ENCODE peak calls at places on chromosome 6, in four cellular contexts. D, Z, T and W are unnamed samples. For H3K4me1 and H3K9me3, the result is how much of the 10 kb centered on the place peaks cover.

GRCh38 chr6:44234101-44235090 is 11.0 kb downstream of the SLC29A1 start:
- DNase-seq in T (peak), D (peak), Z (peak), W (no peak)

GRCh38 chr6:168347615-168348014 is 28.0 kb upstream of the DACT2 start:
- DNase-seq in D (no peak), T (no peak), Z (no peak), W (no peak)

GRCh38 chr6:95551678-95552324 is 25.5 kb upstream of the MANEA start:
- DNase-seq in T (peak), D (no peak), Z (no peak), W (no peak)

GRCh38 chr6:111721677-111722219 is 116.1 kb upstream of the TRAF3IP2 start:
- DNase-seq in T (no peak), Z (no peak), D (no peak), W (peak)

GRCh38 chr6:96089173-96089572 is 73.4 kb downstream of the FUT9 start:
- DNase-seq in Z (no peak), T (no peak), D (no peak), W (no peak)

GRCh38 chr6:134170844-134171243 is 118.4 kb upstream of the SLC2A12 start:
- DNase-seq in T (no peak), Z (no peak), D (peak), W (no peak)

GRCh38 chr6:164107297-164107995 is 692.9 kb downstream of the QKI start:
- DNase-seq in Z (no peak), D (no peak), T (no peak), W (no peak)

GRCh38 chr6:151592449-151593169 is 98.8 kb downstream of the CCDC170 start:
- DNase-seq in T (no peak), D (no peak), Z (no peak), W (no peak)

GRCh38 chr6:89379281-89379680 is 26.8 kb upstream of the UBE2J1 start:
- DNase-seq in T (no peak), Z (no peak), D (no peak), W (no peak)

GRCh38 chr6:24719125-24719931 is at the start of gene C6orf62:
- DNase-seq in Z (no peak), T (no peak), D (peak), W (peak)

GRCh38 chr6:2578729-2579128 is 172.0 kb downstream of the MYLK4 start:
- DNase-seq in D (peak), Z (no peak), T (no peak), W (no peak)

GRCh38 chr6:134883314-134883713 is 66.6 kb downstream of the ALDH8A1 start:
- DNase-seq in Z (no peak), D (no peak), T (no peak), W (no peak)

GRCh38 chr6:7414811-7415210 is 25.2 kb downstream of the RIOK1 start:
- DNase-seq in D (peak), T (no peak), Z (no peak), W (no peak)

GRCh38 chr6:131868836-131869235 is 61.0 kb downstream of the ENPP1 start:
- DNase-seq in T (no peak), Z (no peak), D (no peak), W (no peak)

GRCh38 chr6:142408409-142408808 is 106.6 kb downstream of the ADGRG6 start:
- DNase-seq in Z (no peak), D (no peak), T (no peak), W (no peak)
- H3K4me1 ChIP-seq in Z (under half), D (under half), T (under half), W (under half)

GRCh38 chr6:38722727-38723334 is 7.7 kb downstream of the DNAH8 start:
- DNase-seq in D (no peak), T (no peak), Z (no peak), W (no peak)
- H3K9me3 ChIP-seq in D (under half), T (under half), Z (under half), W (under half)

GRCh38 chr6:49551126-49551865 is 828 bp downstream of the C6orf141 start:
- DNase-seq in Z (no peak), T (no peak), D (no peak), W (no peak)
- H3K27ac ChIP-seq in Z (no peak), T (no peak), D (peak), W (no peak)

DNA sequence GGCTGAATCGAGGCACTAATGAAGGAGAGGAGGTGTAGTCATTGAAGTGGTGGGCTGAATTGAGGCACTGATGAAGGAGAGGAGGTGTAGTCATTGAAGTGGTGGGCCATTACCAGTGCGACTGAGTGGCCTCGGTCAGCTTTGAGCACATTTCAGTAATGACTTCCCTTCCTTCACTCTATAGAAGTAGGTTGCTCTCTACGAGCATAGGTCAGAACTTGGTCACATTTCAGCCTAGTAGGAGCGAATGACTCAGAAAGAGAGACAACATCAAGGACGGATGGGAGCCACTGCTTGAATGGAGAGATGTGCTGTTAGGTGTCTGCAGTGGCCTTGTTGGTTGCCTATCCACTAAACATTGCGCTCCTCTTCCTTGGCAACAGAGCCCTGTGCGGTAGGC is 39.5 kb downstream of the ZDHHC14 start:
- DNase-seq in T (no peak), D (no peak), Z (no peak), W (no peak)
- H3K4me1 ChIP-seq in T (under half), D (under half), Z (under half), W (under half)

GRCh38 chr6:108164815-108165706 is 761 bp upstream of the NR2E1 start:
- DNase-seq in Z (no peak), D (no peak), T (no peak), W (no peak)

GRCh38 chr6:108166664-108167448 is 1.0 kb downstream of the NR2E1 start:
- DNase-seq in Z (no peak), D (no peak), T (no peak), W (no peak)

GRCh38 chr6:108164537-108164814 is 1.3 kb upstream of the NR2E1 start:
- DNase-seq in D (no peak), Z (no peak), T (no peak), W (no peak)

GRCh38 chr6:108167449-108167903 is 1.7 kb downstream of the NR2E1 start:
- DNase-seq in T (no peak), D (no peak), Z (no peak), W (no peak)

GRCh38 chr6:108165714-108166663 is at the start of gene NR2E1:
- DNase-seq in D (no peak), T (no peak), Z (no peak), W (no peak)
- H3K9me3 ChIP-seq in D (under half), T (under half), Z (under half), W (under half)

GRCh38 chr6:33317668-33318425 is at the start of gene ZBTB22:
- DNase-seq in T (peak), D (peak), Z (peak), W (peak)

GRCh38 chr6:33318426-33319073 is 1.0 kb upstream of the ZBTB22 start:
- DNase-seq in D (no peak), Z (no peak), T (no peak), W (no peak)

GRCh38 chr6:33316603-33317417 is 734 bp downstream of the ZBTB22 start:
- DNase-seq in T (no peak), D (no peak), Z (no peak), W (no peak)

GRCh38 chr6:33315753-33316602 is 1.6 kb downstream of the ZBTB22 start:
- DNase-seq in T (no peak), Z (no peak), D (no peak), W (no peak)

DNA sequence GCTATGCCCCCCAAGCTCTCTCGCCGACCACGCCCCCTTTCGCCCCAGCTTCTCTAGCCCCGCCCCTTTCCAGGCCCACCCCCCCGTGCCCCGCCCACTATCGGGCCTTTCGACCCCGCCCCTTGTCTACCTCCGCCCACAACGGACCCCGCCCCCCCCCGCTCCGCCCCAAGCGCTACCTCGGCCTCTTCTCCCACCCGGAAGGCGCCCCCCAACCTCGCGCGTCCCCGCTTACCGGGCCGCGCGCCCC is 201 bp downstream of the ZBTB22 start:
- DNase-seq in D (no peak), Z (no peak), T (no peak), W (no peak)
- H3K27ac ChIP-seq in D (peak), Z (peak), T (peak), W (peak)

DNA sequence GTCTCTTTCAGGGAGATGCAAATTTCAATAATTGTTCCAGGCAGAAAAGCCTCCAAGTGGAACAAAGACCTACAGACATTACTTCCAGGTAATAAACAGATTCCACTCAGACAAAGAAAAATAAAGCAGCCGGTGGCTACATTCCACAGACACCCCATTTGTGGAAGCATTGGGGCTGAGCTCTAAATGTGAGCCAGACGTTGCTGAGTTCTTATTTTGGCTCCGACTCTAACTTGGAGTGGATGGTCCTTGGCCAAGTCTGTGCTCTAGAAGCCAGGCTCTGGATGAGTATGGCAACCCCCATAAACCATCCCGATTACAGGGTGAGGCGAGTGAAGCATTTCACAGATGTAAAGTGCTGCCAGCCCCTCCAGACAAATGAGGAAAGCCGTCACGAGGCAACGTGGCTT is 6.6 kb downstream of the TRAM2 start:
- DNase-seq in T (no peak), Z (no peak), D (no peak), W (no peak)
- H3K4me1 ChIP-seq in T (under half), Z (under half), D (under half), W (under half)

DNA sequence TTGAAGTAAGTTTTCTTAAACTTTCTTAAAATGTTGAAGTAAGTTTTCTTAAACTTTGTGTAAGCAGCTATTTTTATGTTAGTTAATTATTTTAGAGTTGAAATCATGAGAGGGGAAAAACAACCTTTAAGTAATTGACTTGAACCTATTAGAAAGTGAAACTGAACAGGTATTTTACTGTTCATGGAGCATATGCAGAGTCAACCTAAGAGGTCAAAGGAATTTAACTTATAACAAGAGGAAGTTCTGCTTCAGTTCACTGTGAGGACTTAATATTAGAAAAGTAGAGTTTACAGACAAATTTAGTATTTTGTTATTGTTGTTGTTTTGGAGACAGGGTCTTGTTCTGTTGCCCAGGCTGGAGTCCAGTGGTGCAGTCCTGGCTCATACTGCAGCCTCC is 38.0 kb downstream of the CDYL start:
- DNase-seq in T (no peak), Z (no peak), D (no peak), W (no peak)
- H3K9me3 ChIP-seq in T (under half), Z (under half), D (under half), W (under half)